ENCODE peak calls at places on chromosome 21, in five cellular contexts. H, D, B, C and Z are unnamed samples.

GRCh38 chr21:15966651-15967050 is 236.9 kb downstream of the USP25 start:
- DNase-seq in H (no peak), D (no peak), B (no peak), C (no peak), Z (no peak)

GRCh38 chr21:38322551-38322950 is 65.8 kb downstream of the KCNJ15 start:
- DNase-seq in H (no peak), D (peak; percentile 29), B (no peak), C (no peak), Z (no peak)

GRCh38 chr21:33380483-33380998 is 22.7 kb upstream of the IFNGR2 start:
- DNase-seq in H (peak; percentile 50), D (peak; percentile 98), B (no peak), C (peak; percentile 89), Z (peak; percentile 65)

GRCh38 chr21:37225440-37225839 is 41.7 kb downstream of the VPS26C start:
- DNase-seq in H (no peak), D (no peak), B (no peak), C (no peak), Z (peak; percentile 84)

GRCh38 chr21:27033467-27033866 is 66.6 kb upstream of the ADAMTS5 start:
- DNase-seq in H (no peak), D (no peak), B (no peak), C (no peak), Z (no peak)

GRCh38 chr21:29145354-29145782 is 14.9 kb downstream of the MAP3K7CL start:
- DNase-seq in H (no peak), D (peak; percentile 93), B (no peak), C (no peak), Z (peak; percentile 69)

GRCh38 chr21:25506887-25507286 is 100.4 kb downstream of the MRPL39 start:
- DNase-seq in H (no peak), D (no peak), B (no peak), C (no peak), Z (no peak)

GRCh38 chr21:43196789-43197188 is 28.0 kb downstream of the CRYAA start:
- DNase-seq in H (no peak), D (peak; percentile 92), B (peak; percentile 26), C (peak; percentile 44), Z (no peak)

GRCh38 chr21:43608225-43608624 is 51.1 kb downstream of the HSF2BP start:
- DNase-seq in H (no peak), D (peak; percentile 90), B (no peak), C (no peak), Z (no peak)

GRCh38 chr21:36615274-36615964 is 83.5 kb upstream of the SIM2 start:
- DNase-seq in H (no peak), D (no peak), B (peak; percentile 31), C (no peak), Z (peak; percentile 11)

GRCh38 chr21:31172328-31172727 is 134.1 kb upstream of the KRTAP19-8 start:
- DNase-seq in H (no peak), D (no peak), B (peak; percentile 39), C (no peak), Z (no peak)

GRCh38 chr21:33126569-33126968 is 56.6 kb downstream of the OLIG1 start:
- DNase-seq in H (no peak), D (no peak), B (no peak), C (no peak), Z (no peak)

GRCh38 chr21:36499578-36500471 is 19.9 kb upstream of the CLDN14 start:
- DNase-seq in H (no peak), D (peak; percentile 25), B (no peak), C (peak; percentile 45), Z (no peak)

GRCh38 chr21:37383066-37383465 is 16.5 kb downstream of the DYRK1A start:
- DNase-seq in H (no peak), D (no peak), B (peak; percentile 40), C (no peak), Z (no peak)

GRCh38 chr21:36994501-36995189 is 11.9 kb upstream of the RIPPLY3 start:
- DNase-seq in H (no peak), D (no peak), B (peak; percentile 27), C (no peak), Z (no peak)

GRCh38 chr21:43333301-43334062 is 93.4 kb downstream of the SIK1 start:
- DNase-seq in H (peak; percentile 68), D (peak; percentile 81), B (peak; percentile 54), C (no peak), Z (no peak)

GRCh38 chr21:17387030-17387617 is 125.7 kb upstream of the CXADR start:
- DNase-seq in H (peak; percentile 72), D (peak; percentile 47), B (peak; percentile 80), C (peak; percentile 72), Z (peak; percentile 41)

GRCh38 chr21:33855190-33855589 is 60.4 kb downstream of the ATP5PO start:
- DNase-seq in H (no peak), D (no peak), B (no peak), C (no peak), Z (no peak)

GRCh38 chr21:16029065-16029464 is 299.3 kb downstream of the USP25 start:
- DNase-seq in H (no peak), D (no peak), B (no peak), C (no peak), Z (no peak)

GRCh38 chr21:41316641-41317392 is at the start of gene FAM3B:
- DNase-seq in H (peak; percentile 18), D (no peak), B (peak; percentile 69), C (no peak), Z (no peak)

GRCh38 chr21:24955275-24955961 is 651.9 kb downstream of the MRPL39 start:
- DNase-seq in H (no peak), D (no peak), B (no peak), C (no peak), Z (no peak)

GRCh38 chr21:42939581-42940413 is 14.4 kb upstream of the ERVH48-1 start:
- DNase-seq in H (no peak), D (peak; percentile 97), B (no peak), C (peak; percentile 67), Z (no peak)

GRCh38 chr21:31354604-31355443 is 10.8 kb upstream of the TIAM1 start:
- DNase-seq in H (no peak), D (peak; percentile 99), B (no peak), C (no peak), Z (peak; percentile 89)

GRCh38 chr21:15964181-15964855 is 234.5 kb downstream of the USP25 start:
- DNase-seq in H (no peak), D (peak; percentile 37), B (no peak), C (no peak), Z (no peak)

GRCh38 chr21:18529253-18529652 is 125.7 kb upstream of the TMPRSS15 start:
- DNase-seq in H (no peak), D (no peak), B (no peak), C (no peak), Z (no peak)

GRCh38 chr21:42731264-42732032 is 78.0 kb downstream of the PDE9A start:
- DNase-seq in H (no peak), D (no peak), B (no peak), C (peak; percentile 90), Z (no peak)

GRCh38 chr21:31798842-31799691 is 67.1 kb upstream of the SCAF4 start:
- DNase-seq in H (no peak), D (peak; percentile 48), B (no peak), C (no peak), Z (no peak)

GRCh38 chr21:15761508-15762100 is 31.8 kb downstream of the USP25 start:
- DNase-seq in H (no peak), D (no peak), B (no peak), C (peak; percentile 93), Z (no peak)

GRCh38 chr21:33949516-33950424 is 34.2 kb upstream of the ATP5PO start:
- DNase-seq in H (no peak), D (no peak), B (no peak), C (no peak), Z (peak; percentile 76)

GRCh38 chr21:35210093-35210492 is 161.0 kb upstream of the RUNX1 start:
- DNase-seq in H (no peak), D (no peak), B (no peak), C (no peak), Z (no peak)

GRCh38 chr21:35206141-35207125 is 157.3 kb upstream of the RUNX1 start:
- DNase-seq in H (no peak), D (peak; percentile 65), B (no peak), C (no peak), Z (no peak)

GRCh38 chr21:35208117-35208516 is 159.0 kb upstream of the RUNX1 start:
- DNase-seq in H (no peak), D (no peak), B (no peak), C (no peak), Z (no peak)

GRCh38 chr21:35207322-35207721 is 158.2 kb upstream of the RUNX1 start:
- DNase-seq in H (no peak), D (no peak), B (no peak), C (no peak), Z (no peak)

GRCh38 chr21:35208810-35209517 is 159.9 kb upstream of the RUNX1 start:
- DNase-seq in H (no peak), D (peak; percentile 40), B (no peak), C (no peak), Z (no peak)
- H3K9ac ChIP-seq in H (no peak overlapping the region), D (no peak overlapping the region), B (no peak overlapping the region), C (no peak overlapping the region), Z (no peak overlapping the region)

GRCh38 chr21:45320991-45321656 is 33.4 kb upstream of the POFUT2 start:
- DNase-seq in H (no peak), D (no peak), B (no peak), C (no peak), Z (no peak)

GRCh38 chr21:45318556-45319341 is 31.1 kb upstream of the POFUT2 start:
- DNase-seq in H (no peak), D (no peak), B (no peak), C (no peak), Z (no peak)

GRCh38 chr21:45322231-45322959 is 34.7 kb upstream of the POFUT2 start:
- DNase-seq in H (no peak), D (no peak), B (no peak), C (no peak), Z (no peak)

GRCh38 chr21:45319461-45320211 is 31.9 kb upstream of the POFUT2 start:
- DNase-seq in H (no peak), D (no peak), B (no peak), C (no peak), Z (no peak)

GRCh38 chr21:45320261-45320990 is 32.7 kb upstream of the POFUT2 start:
- DNase-seq in H (no peak), D (no peak), B (no peak), C (no peak), Z (no peak)
- H3K9ac ChIP-seq in H (no peak overlapping the region), D (no peak overlapping the region), B (no peak overlapping the region), C (no peak overlapping the region), Z (no peak overlapping the region)

GRCh38 chr21:46187814-46188213 is 3.6 kb upstream of the SPATC1L start:
- DNase-seq in H (no peak), D (no peak), B (no peak), C (no peak), Z (no peak)
- H3K9ac ChIP-seq in H (peak overlapping the region; percentile 44), D (no peak overlapping the region), B (no peak overlapping the region), C (no peak overlapping the region), Z (no peak overlapping the region)

DNA sequence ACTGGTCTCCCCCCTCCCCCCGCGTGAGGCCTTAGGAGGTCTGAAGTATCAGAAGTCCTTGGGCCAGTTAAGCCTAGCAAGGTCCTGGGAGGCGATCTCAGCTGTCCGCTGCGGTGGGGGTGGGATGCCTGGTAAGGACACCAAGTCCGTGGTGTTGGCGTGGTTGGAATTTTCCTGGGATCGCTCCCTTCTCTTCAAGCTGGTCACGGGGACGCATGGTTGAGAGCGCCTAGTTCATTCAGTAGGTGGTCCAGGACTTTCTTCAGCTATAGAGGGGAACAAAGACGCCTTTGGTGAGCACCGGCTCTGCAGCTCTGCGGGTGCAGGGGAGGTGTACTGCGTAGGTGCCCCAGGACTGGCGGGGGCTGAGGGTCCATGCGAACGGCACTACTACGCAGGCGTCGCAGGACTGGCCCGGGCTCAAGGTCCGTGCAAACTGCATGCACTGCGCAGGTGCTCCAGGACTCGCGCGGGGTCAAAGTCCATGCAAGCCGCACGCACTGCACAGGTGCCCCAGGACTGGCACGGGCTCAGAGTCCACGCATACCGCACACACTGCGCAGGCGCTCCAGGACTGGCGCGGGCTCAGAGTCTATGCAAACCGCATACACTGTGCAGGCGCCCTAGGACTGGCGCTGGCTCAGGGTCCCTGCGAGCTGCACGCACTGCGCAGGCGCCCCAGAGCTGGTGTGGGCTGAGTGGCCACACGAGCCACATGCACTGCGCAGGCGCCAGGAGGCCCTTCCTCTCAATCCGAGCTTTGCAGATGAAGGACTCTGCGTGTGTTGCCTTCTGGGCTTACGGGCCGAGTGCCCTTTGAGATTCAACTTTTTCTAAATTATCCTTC is 36.6 kb upstream of the HMGN1 start:
- DNase-seq in H (no peak), D (peak; percentile 46), B (no peak), C (peak; percentile 90), Z (no peak)
- H3K9ac ChIP-seq in H (no peak overlapping the region), D (no peak overlapping the region), B (no peak overlapping the region), C (peak overlapping the region; percentile 46), Z (no peak overlapping the region)